ENCODE peak calls at places on chromosomes 11 and 22, in six cellular contexts. W is nucleus accumbens; P is endothelial cell; C is activated gamma-delta T cell treated with anti-CD3 and anti-CD28 coated beads, Interleukin-2, amount 50 U/mL, for 16 hours; N is body of pancreas; T is NCI-H1105. M is an unnamed sample.

GRCh38 chr11:14411818-14412217 is 52.8 kb upstream of the RRAS2 start:
- DNase-seq in C (no peak), N (peak; percentile 30), P (no peak), T (no peak), W (no peak), M (no peak)

GRCh38 chr11:67332081-67332691 is 21.2 kb downstream of the POLD4 start:
- DNase-seq in N (no peak), T (no peak), C (no peak), W (no peak), P (no peak), M (no peak)

GRCh38 chr11:118662401-118663271 is 16.8 kb downstream of the TREH start:
- DNase-seq in P (no peak), N (no peak), C (no peak), T (no peak), W (no peak), M (no peak)

GRCh38 chr11:64836448-64837072 is 7.9 kb downstream of the CDC42BPG start:
- DNase-seq in N (no peak), T (no peak), C (no peak), P (no peak), W (no peak), M (no peak)

GRCh38 chr11:35260342-35260985 is 121.5 kb downstream of the CD44 start:
- DNase-seq in P (no peak), T (no peak), N (peak; percentile 52), W (no peak), C (no peak), M (no peak)

GRCh38 chr11:1906623-1907423 is 12.7 kb upstream of the TNNT3 start:
- DNase-seq in W (no peak), P (no peak), T (no peak), C (no peak), N (no peak), M (no peak)

GRCh38 chr22:35541254-35541748 is 670 bp downstream of the RASD2 start:
- DNase-seq in N (no peak), W (no peak), P (no peak), T (no peak), C (no peak), M (no peak)

GRCh38 chr11:32006799-32007388 is 84.0 kb upstream of the RCN1 start:
- DNase-seq in W (no peak), P (peak; percentile 27), T (no peak), N (peak; percentile 20), C (no peak), M (no peak)

GRCh38 chr11:95849087-95849825 is 59.0 kb downstream of the CEP57 start:
- DNase-seq in W (peak; percentile 16), N (peak; percentile 40), P (peak; percentile 53), C (no peak), T (no peak), M (no peak)

GRCh38 chr11:63246045-63246444 is 2.6 kb upstream of the SLC22A25 start:
- DNase-seq in P (no peak), C (no peak), N (no peak), T (no peak), W (no peak), M (no peak)

GRCh38 chr11:9153651-9154050 is 62.3 kb upstream of the SCUBE2 start:
- DNase-seq in P (no peak), T (peak; percentile 30), N (no peak), C (no peak), W (no peak), M (no peak)

GRCh38 chr11:71447791-71448256 is 369 bp downstream of the DHCR7 start:
- DNase-seq in T (peak; percentile 79), N (no peak), C (peak; percentile 25), W (no peak), P (peak; percentile 58), M (no peak)

GRCh38 chr11:27621440-27622161 is 78.7 kb downstream of the BDNF start:
- DNase-seq in N (peak; percentile 4), P (no peak), W (no peak), T (no peak), C (no peak), M (no peak)

GRCh38 chr22:49963647-49964026 is 3.1 kb downstream of the PIM3 start:
- DNase-seq in N (peak; percentile 25), C (no peak), W (no peak), T (no peak), P (no peak), M (no peak)

GRCh38 chr11:7906481-7906880 is 24.6 kb downstream of the OR10A6 start:
- DNase-seq in W (no peak), T (no peak), P (no peak), C (no peak), N (no peak), M (no peak)

GRCh38 chr11:87454246-87454645 is 416.5 kb downstream of the TMEM135 start:
- DNase-seq in N (peak; percentile 15), T (no peak), P (no peak), W (no peak), C (no peak), M (no peak)

M was measured in NK-92 treated with Interleukin-12 subunit alpha and Interleukin-12 subunit beta, amount 100 ng/mL, for 24 hours.